ENCODE peak calls at places on chromosome 10, in seven cellular contexts. J is germinal center, S is GM04503, P is NCI-H460, H is ELR, K is NCI-H2029 treated with DMSO at 0.1 percent for 48 hours, L is Kasumi-1. X is an unnamed sample.

GRCh38 chr10:75266945-75267344 is 31.2 kb upstream of the COMTD1 start:
- DNase-seq in J (no peak), S (no peak), P (no peak), H (peak), K (no peak), L (no peak), X (no peak)

GRCh38 chr10:22666287-22667092 is 47.9 kb downstream of the PIP4K2A start:
- DNase-seq in J (no peak), S (no peak), P (no peak), H (no peak), K (no peak), L (peak), X (peak)

GRCh38 chr10:92773776-92774175 is 74.5 kb upstream of the EXOC6 start:
- DNase-seq in J (no peak), S (no peak), P (no peak), H (no peak), K (no peak), L (no peak), X (no peak)

GRCh38 chr10:54444184-54444583 is 356.8 kb downstream of the PCDH15 start:
- DNase-seq in J (no peak), S (no peak), P (no peak), H (no peak), K (no peak), L (no peak), X (no peak)

GRCh38 chr10:93074597-93075368 is 1.1 kb downstream of the CYP26A1 start:
- DNase-seq in J (no peak), S (no peak), P (no peak), H (no peak), K (no peak), L (no peak), X (no peak)

GRCh38 chr10:124087672-124088634 is 5.4 kb downstream of the CHST15 start:
- DNase-seq in J (no peak), S (no peak), P (no peak), H (no peak), K (peak), L (no peak), X (no peak)

GRCh38 chr10:78193189-78193588 is 159.5 kb downstream of the RPS24 start:
- DNase-seq in J (no peak), S (no peak), P (no peak), H (no peak), K (no peak), L (no peak), X (no peak)

GRCh38 chr10:97882142-97883091 is 32.8 kb downstream of the GOLGA7B start:
- DNase-seq in J (no peak), S (peak), P (peak), H (peak), K (no peak), L (no peak), X (no peak)

GRCh38 chr10:6455592-6455991 is 124.5 kb downstream of the PRKCQ start:
- DNase-seq in J (no peak), S (no peak), P (no peak), H (no peak), K (no peak), L (no peak), X (no peak)

GRCh38 chr10:62545667-62546066 is 171.5 kb downstream of the ZNF365 start:
- DNase-seq in J (no peak), S (peak), P (no peak), H (peak), K (no peak), L (no peak), X (no peak)

GRCh38 chr10:8418631-8419030 is 364.1 kb downstream of the GATA3 start:
- DNase-seq in J (no peak), S (no peak), P (no peak), H (no peak), K (no peak), L (no peak), X (no peak)

GRCh38 chr10:60573342-60573741 is 183.7 kb upstream of the ANK3 start:
- DNase-seq in J (no peak), S (no peak), P (no peak), H (no peak), K (no peak), L (no peak), X (no peak)

GRCh38 chr10:21173433-21173963 is 276.4 kb upstream of the NEBL start:
- DNase-seq in J (no peak), S (no peak), P (no peak), H (no peak), K (no peak), L (no peak), X (no peak)

GRCh38 chr10:70714961-70715360 is 42.7 kb downstream of the ADAMTS14 start:
- DNase-seq in J (no peak), S (no peak), P (no peak), H (no peak), K (no peak), L (no peak), X (no peak)

GRCh38 chr10:50538473-50539398 is 85.0 kb downstream of the SGMS1 start:
- DNase-seq in J (no peak), S (no peak), P (no peak), H (no peak), K (no peak), L (no peak), X (no peak)

GRCh38 chr10:18238875-18239485 is 98.8 kb downstream of the CACNB2 start:
- DNase-seq in J (peak), S (no peak), P (peak), H (peak), K (no peak), L (peak), X (peak)

GRCh38 chr10:61750943-61751471 is 88.3 kb downstream of the CABCOCO1 start:
- DNase-seq in J (peak), S (no peak), P (peak), H (peak), K (no peak), L (peak), X (peak)

GRCh38 chr10:104254493-104255243 is at the start of gene GSTO1:
- DNase-seq in J (peak), S (no peak), P (peak), H (peak), K (no peak), L (peak), X (peak)

GRCh38 chr10:15106352-15107013 is 9.3 kb downstream of the RPP38 start:
- DNase-seq in J (peak), S (no peak), P (peak), H (peak), K (peak), L (peak), X (peak)

GRCh38 chr10:95644935-95645334 is 11.6 kb downstream of the ALDH18A1 start:
- DNase-seq in J (no peak), S (no peak), P (no peak), H (no peak), K (no peak), L (no peak), X (no peak)

GRCh38 chr10:33772370-33773331 is 438.2 kb upstream of the NRP1 start:
- DNase-seq in J (peak), S (no peak), P (no peak), H (no peak), K (no peak), L (peak), X (no peak)

GRCh38 chr10:120507651-120508050 is 50.6 kb downstream of the PLPP4 start:
- DNase-seq in J (no peak), S (no peak), P (no peak), H (no peak), K (no peak), L (no peak), X (no peak)

GRCh38 chr10:34981834-34982233 is 108.3 kb downstream of the CUL2 start:
- DNase-seq in J (no peak), S (no peak), P (no peak), H (no peak), K (no peak), L (no peak), X (no peak)

GRCh38 chr10:126104767-126105166 is 208.4 kb downstream of the FANK1 start:
- DNase-seq in J (no peak), S (no peak), P (no peak), H (no peak), K (no peak), L (peak), X (no peak)

GRCh38 chr10:79492256-79492655 is 20.1 kb upstream of the EIF5AL1 start:
- DNase-seq in J (no peak), S (no peak), P (no peak), H (no peak), K (no peak), L (no peak), X (no peak)

GRCh38 chr10:67487906-67488619 is 207.9 kb downstream of the CTNNA3 start:
- DNase-seq in J (no peak), S (no peak), P (no peak), H (no peak), K (no peak), L (no peak), X (no peak)

X was measured in Jurkat, Clone E6-1.